ENCODE peak calls at places on chromosomes 3 and 15, in four cellular contexts. One of them, this sample, is unnamed.

GRCh38 chr3:22231061-22231460 is 480.1 kb upstream of the ZNF385D start:
- DNase-seq in GM12891: no peak
- DNase-seq in K562: no peak
- DNase-seq in HL-60: no peak
- DNase-seq in this sample: no peak

GRCh38 chr3:72523409-72524172 is 324.7 kb downstream of the SHQ1 start:
- DNase-seq in GM12891: no peak
- DNase-seq in K562: peak
- DNase-seq in HL-60: peak
- DNase-seq in this sample: peak

GRCh38 chr3:47984089-47984759 is 32.0 kb downstream of the MAP4 start:
- DNase-seq in GM12891: no peak
- DNase-seq in K562: no peak
- DNase-seq in HL-60: no peak
- DNase-seq in this sample: no peak

GRCh38 chr3:150069158-150069536 is 98.5 kb upstream of the PFN2 start:
- DNase-seq in GM12891: no peak
- DNase-seq in K562: no peak
- DNase-seq in HL-60: no peak
- DNase-seq in this sample: no peak

GRCh38 chr15:65318870-65319356 is 14.4 kb downstream of the RNU5B-1 start:
- DNase-seq in GM12891: peak
- DNase-seq in K562: peak
- DNase-seq in HL-60: peak
- DNase-seq in this sample: no peak

GRCh38 chr3:137121704-137122314 is 164.0 kb downstream of the IL20RB start:
- DNase-seq in GM12891: no peak
- DNase-seq in K562: peak
- DNase-seq in HL-60: peak
- DNase-seq in this sample: peak

GRCh38 chr3:187743195-187744141 is 1.8 kb downstream of the BCL6 start:
- DNase-seq in GM12891: no peak
- DNase-seq in K562: peak
- DNase-seq in HL-60: peak
- DNase-seq in this sample: no peak

GRCh38 chr3:167862104-167862785 is 126.7 kb downstream of the SERPINI1 start:
- DNase-seq in GM12891: no peak
- DNase-seq in K562: no peak
- DNase-seq in HL-60: no peak
- DNase-seq in this sample: no peak

GRCh38 chr15:84985158-84985557 is 3.5 kb downstream of the PDE8A start:
- DNase-seq in GM12891: no peak
- DNase-seq in K562: no peak
- DNase-seq in HL-60: no peak
- DNase-seq in this sample: no peak
- TF ChIP-seq SPI1 in GM12891: no peak
- TF ChIP-seq SPI1 in K562: no peak
- TF ChIP-seq SPI1 in HL-60: no peak
- TF ChIP-seq SPI1 in this sample: no peak

DNA sequence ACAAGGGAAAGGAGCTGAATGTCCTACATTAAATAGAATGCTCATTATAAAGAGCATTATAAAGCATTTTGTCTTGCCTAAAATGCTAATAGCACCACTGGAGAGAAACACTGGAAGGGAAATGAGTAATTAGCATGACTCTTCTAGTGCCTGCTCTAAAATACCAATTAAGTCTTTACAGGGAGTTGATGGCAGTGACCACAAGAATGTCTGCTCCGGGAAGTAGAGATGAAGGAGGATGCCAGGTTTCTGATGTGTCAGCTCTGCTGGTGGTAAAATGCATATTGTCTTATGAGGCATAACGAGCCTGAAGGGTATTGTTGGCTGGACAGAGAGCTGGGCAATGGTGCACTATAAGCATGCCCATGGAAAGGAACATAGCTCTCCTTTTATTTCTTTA is 49.5 kb downstream of the MYLK start:
- DNase-seq in GM12891: no peak
- DNase-seq in K562: no peak
- DNase-seq in HL-60: no peak
- DNase-seq in this sample: no peak
- TF ChIP-seq SPI1 in GM12891: no peak
- TF ChIP-seq SPI1 in K562: no peak
- TF ChIP-seq SPI1 in HL-60: no peak
- TF ChIP-seq SPI1 in this sample: no peak

GRCh38 chr3:131216801-131217200 is 164.8 kb upstream of the NUDT16 start:
- DNase-seq in GM12891: no peak
- DNase-seq in K562: peak
- DNase-seq in HL-60: no peak
- DNase-seq in this sample: no peak
- TF ChIP-seq SPI1 in GM12891: no peak
- TF ChIP-seq SPI1 in K562: no peak
- TF ChIP-seq SPI1 in HL-60: no peak
- TF ChIP-seq SPI1 in this sample: no peak

GRCh38 chr15:90837052-90837621 is 31.3 kb upstream of the FURIN start:
- DNase-seq in GM12891: no peak
- DNase-seq in K562: peak
- DNase-seq in HL-60: no peak
- DNase-seq in this sample: no peak
- TF ChIP-seq SPI1 in GM12891: no peak
- TF ChIP-seq SPI1 in K562: no peak
- TF ChIP-seq SPI1 in HL-60: no peak
- TF ChIP-seq SPI1 in this sample: no peak